ENCODE peak calls at places on chromosomes 11 and 22, in eight cellular contexts. One of them, this sample, is unnamed.
A peak's percentile ranks its signal among the peaks of the same experiment; 100 is the strongest.

GRCh38 chr22:37501610-37502341 is 15.6 kb upstream of the MFNG start:
- DNase-seq in SHP77: peak; percentile 31
- DNase-seq in effector CD4-positive, alpha-beta T cell: no peak
- DNase-seq in pulmonary artery endothelial cell: peak; percentile 68
- DNase-seq in activated T-cell treated with anti-CD3 and anti-CD28 coated beads, Interleukin-2, amount 50 U/mL, for 72 hours: no peak
- DNase-seq in activated CD4-positive, alpha-beta T cell treated with anti-CD3 and anti-CD28 coated beads, Interleukin-2, amount 50 U/mL, for 4 hours: no peak
- DNase-seq in GOT3: no peak
- DNase-seq in Caki2: peak; percentile 98
- DNase-seq in this sample: no peak

GRCh38 chr11:88489030-88489429 is 151.5 kb upstream of the CTSC start:
- DNase-seq in SHP77: no peak
- DNase-seq in effector CD4-positive, alpha-beta T cell: no peak
- DNase-seq in pulmonary artery endothelial cell: no peak
- DNase-seq in activated T-cell treated with anti-CD3 and anti-CD28 coated beads, Interleukin-2, amount 50 U/mL, for 72 hours: no peak
- DNase-seq in activated CD4-positive, alpha-beta T cell treated with anti-CD3 and anti-CD28 coated beads, Interleukin-2, amount 50 U/mL, for 4 hours: no peak
- DNase-seq in GOT3: no peak
- DNase-seq in Caki2: no peak
- DNase-seq in this sample: no peak

GRCh38 chr11:106468531-106468930 is 391.1 kb downstream of the AASDHPPT start:
- DNase-seq in SHP77: no peak
- DNase-seq in effector CD4-positive, alpha-beta T cell: no peak
- DNase-seq in pulmonary artery endothelial cell: no peak
- DNase-seq in activated T-cell treated with anti-CD3 and anti-CD28 coated beads, Interleukin-2, amount 50 U/mL, for 72 hours: no peak
- DNase-seq in activated CD4-positive, alpha-beta T cell treated with anti-CD3 and anti-CD28 coated beads, Interleukin-2, amount 50 U/mL, for 4 hours: no peak
- DNase-seq in GOT3: no peak
- DNase-seq in Caki2: no peak
- DNase-seq in this sample: no peak

GRCh38 chr11:104926771-104927470 is 28.7 kb upstream of the CASP12 start:
- DNase-seq in SHP77: no peak
- DNase-seq in effector CD4-positive, alpha-beta T cell: no peak
- DNase-seq in pulmonary artery endothelial cell: no peak
- DNase-seq in activated T-cell treated with anti-CD3 and anti-CD28 coated beads, Interleukin-2, amount 50 U/mL, for 72 hours: no peak
- DNase-seq in activated CD4-positive, alpha-beta T cell treated with anti-CD3 and anti-CD28 coated beads, Interleukin-2, amount 50 U/mL, for 4 hours: no peak
- DNase-seq in GOT3: no peak
- DNase-seq in Caki2: no peak
- DNase-seq in this sample: no peak

GRCh38 chr11:114762437-114762836 is 84.1 kb downstream of the NXPE2 start:
- DNase-seq in SHP77: peak; percentile 51
- DNase-seq in effector CD4-positive, alpha-beta T cell: no peak
- DNase-seq in pulmonary artery endothelial cell: no peak
- DNase-seq in activated T-cell treated with anti-CD3 and anti-CD28 coated beads, Interleukin-2, amount 50 U/mL, for 72 hours: peak; percentile 12
- DNase-seq in activated CD4-positive, alpha-beta T cell treated with anti-CD3 and anti-CD28 coated beads, Interleukin-2, amount 50 U/mL, for 4 hours: no peak
- DNase-seq in GOT3: no peak
- DNase-seq in Caki2: no peak
- DNase-seq in this sample: no peak

GRCh38 chr11:68806931-68807844 is 34.5 kb downstream of the CPT1A start:
- DNase-seq in SHP77: no peak
- DNase-seq in effector CD4-positive, alpha-beta T cell: no peak
- DNase-seq in pulmonary artery endothelial cell: no peak
- DNase-seq in activated T-cell treated with anti-CD3 and anti-CD28 coated beads, Interleukin-2, amount 50 U/mL, for 72 hours: no peak
- DNase-seq in activated CD4-positive, alpha-beta T cell treated with anti-CD3 and anti-CD28 coated beads, Interleukin-2, amount 50 U/mL, for 4 hours: no peak
- DNase-seq in GOT3: no peak
- DNase-seq in Caki2: no peak
- DNase-seq in this sample: no peak

GRCh38 chr11:81725691-81726090 is 1008.0 kb downstream of the FAM181B start:
- DNase-seq in SHP77: no peak
- DNase-seq in effector CD4-positive, alpha-beta T cell: no peak
- DNase-seq in pulmonary artery endothelial cell: no peak
- DNase-seq in activated T-cell treated with anti-CD3 and anti-CD28 coated beads, Interleukin-2, amount 50 U/mL, for 72 hours: no peak
- DNase-seq in activated CD4-positive, alpha-beta T cell treated with anti-CD3 and anti-CD28 coated beads, Interleukin-2, amount 50 U/mL, for 4 hours: no peak
- DNase-seq in GOT3: no peak
- DNase-seq in Caki2: no peak
- DNase-seq in this sample: no peak

GRCh38 chr11:87290304-87290922 is 252.7 kb downstream of the TMEM135 start:
- DNase-seq in SHP77: peak; percentile 17
- DNase-seq in effector CD4-positive, alpha-beta T cell: no peak
- DNase-seq in pulmonary artery endothelial cell: peak; percentile 32
- DNase-seq in activated T-cell treated with anti-CD3 and anti-CD28 coated beads, Interleukin-2, amount 50 U/mL, for 72 hours: no peak
- DNase-seq in activated CD4-positive, alpha-beta T cell treated with anti-CD3 and anti-CD28 coated beads, Interleukin-2, amount 50 U/mL, for 4 hours: no peak
- DNase-seq in GOT3: no peak
- DNase-seq in Caki2: peak; percentile 17
- DNase-seq in this sample: no peak

GRCh38 chr11:70466154-70466553 is 67.8 kb downstream of the CTTN start:
- DNase-seq in SHP77: no peak
- DNase-seq in effector CD4-positive, alpha-beta T cell: no peak
- DNase-seq in pulmonary artery endothelial cell: no peak
- DNase-seq in activated T-cell treated with anti-CD3 and anti-CD28 coated beads, Interleukin-2, amount 50 U/mL, for 72 hours: no peak
- DNase-seq in activated CD4-positive, alpha-beta T cell treated with anti-CD3 and anti-CD28 coated beads, Interleukin-2, amount 50 U/mL, for 4 hours: no peak
- DNase-seq in GOT3: no peak
- DNase-seq in Caki2: no peak
- DNase-seq in this sample: no peak

GRCh38 chr22:39341179-39341578 is 8.6 kb upstream of the SYNGR1 start:
- DNase-seq in SHP77: no peak
- DNase-seq in effector CD4-positive, alpha-beta T cell: no peak
- DNase-seq in pulmonary artery endothelial cell: no peak
- DNase-seq in activated T-cell treated with anti-CD3 and anti-CD28 coated beads, Interleukin-2, amount 50 U/mL, for 72 hours: no peak
- DNase-seq in activated CD4-positive, alpha-beta T cell treated with anti-CD3 and anti-CD28 coated beads, Interleukin-2, amount 50 U/mL, for 4 hours: no peak
- DNase-seq in GOT3: no peak
- DNase-seq in Caki2: no peak
- DNase-seq in this sample: no peak

GRCh38 chr11:65488273-65489058 is 10.4 kb upstream of the MALAT1 start:
- DNase-seq in SHP77: no peak
- DNase-seq in effector CD4-positive, alpha-beta T cell: no peak
- DNase-seq in pulmonary artery endothelial cell: no peak
- DNase-seq in activated T-cell treated with anti-CD3 and anti-CD28 coated beads, Interleukin-2, amount 50 U/mL, for 72 hours: peak; percentile 30
- DNase-seq in activated CD4-positive, alpha-beta T cell treated with anti-CD3 and anti-CD28 coated beads, Interleukin-2, amount 50 U/mL, for 4 hours: no peak
- DNase-seq in GOT3: no peak
- DNase-seq in Caki2: peak; percentile 85
- DNase-seq in this sample: no peak

GRCh38 chr22:19641983-19642451 is 72.3 kb upstream of the SEPTIN5 start:
- DNase-seq in SHP77: no peak
- DNase-seq in effector CD4-positive, alpha-beta T cell: no peak
- DNase-seq in pulmonary artery endothelial cell: no peak
- DNase-seq in activated T-cell treated with anti-CD3 and anti-CD28 coated beads, Interleukin-2, amount 50 U/mL, for 72 hours: no peak
- DNase-seq in activated CD4-positive, alpha-beta T cell treated with anti-CD3 and anti-CD28 coated beads, Interleukin-2, amount 50 U/mL, for 4 hours: no peak
- DNase-seq in GOT3: no peak
- DNase-seq in Caki2: no peak
- DNase-seq in this sample: no peak

GRCh38 chr11:2216400-2217064 is 44.9 kb upstream of the TH start:
- DNase-seq in SHP77: no peak
- DNase-seq in effector CD4-positive, alpha-beta T cell: no peak
- DNase-seq in pulmonary artery endothelial cell: no peak
- DNase-seq in activated T-cell treated with anti-CD3 and anti-CD28 coated beads, Interleukin-2, amount 50 U/mL, for 72 hours: no peak
- DNase-seq in activated CD4-positive, alpha-beta T cell treated with anti-CD3 and anti-CD28 coated beads, Interleukin-2, amount 50 U/mL, for 4 hours: no peak
- DNase-seq in GOT3: no peak
- DNase-seq in Caki2: no peak
- DNase-seq in this sample: no peak

GRCh38 chr11:132134322-132134721 is 763.9 kb downstream of the NTM start:
- DNase-seq in SHP77: no peak
- DNase-seq in effector CD4-positive, alpha-beta T cell: no peak
- DNase-seq in pulmonary artery endothelial cell: no peak
- DNase-seq in activated T-cell treated with anti-CD3 and anti-CD28 coated beads, Interleukin-2, amount 50 U/mL, for 72 hours: no peak
- DNase-seq in activated CD4-positive, alpha-beta T cell treated with anti-CD3 and anti-CD28 coated beads, Interleukin-2, amount 50 U/mL, for 4 hours: no peak
- DNase-seq in GOT3: no peak
- DNase-seq in Caki2: no peak
- DNase-seq in this sample: no peak

GRCh38 chr11:70526116-70527045 is 128.1 kb downstream of the CTTN start:
- DNase-seq in SHP77: peak; percentile 34
- DNase-seq in effector CD4-positive, alpha-beta T cell: no peak
- DNase-seq in pulmonary artery endothelial cell: no peak
- DNase-seq in activated T-cell treated with anti-CD3 and anti-CD28 coated beads, Interleukin-2, amount 50 U/mL, for 72 hours: no peak
- DNase-seq in activated CD4-positive, alpha-beta T cell treated with anti-CD3 and anti-CD28 coated beads, Interleukin-2, amount 50 U/mL, for 4 hours: no peak
- DNase-seq in GOT3: no peak
- DNase-seq in Caki2: no peak
- DNase-seq in this sample: no peak

GRCh38 chr11:93905384-93905783 is 55.0 kb upstream of the VSTM5 start:
- DNase-seq in SHP77: no peak
- DNase-seq in effector CD4-positive, alpha-beta T cell: no peak
- DNase-seq in pulmonary artery endothelial cell: no peak
- DNase-seq in activated T-cell treated with anti-CD3 and anti-CD28 coated beads, Interleukin-2, amount 50 U/mL, for 72 hours: no peak
- DNase-seq in activated CD4-positive, alpha-beta T cell treated with anti-CD3 and anti-CD28 coated beads, Interleukin-2, amount 50 U/mL, for 4 hours: no peak
- DNase-seq in GOT3: no peak
- DNase-seq in Caki2: no peak
- DNase-seq in this sample: no peak

GRCh38 chr11:61961570-61962212 is 5.7 kb downstream of the FTH1 start:
- DNase-seq in SHP77: no peak
- DNase-seq in effector CD4-positive, alpha-beta T cell: no peak
- DNase-seq in pulmonary artery endothelial cell: no peak
- DNase-seq in activated T-cell treated with anti-CD3 and anti-CD28 coated beads, Interleukin-2, amount 50 U/mL, for 72 hours: peak; percentile 28
- DNase-seq in activated CD4-positive, alpha-beta T cell treated with anti-CD3 and anti-CD28 coated beads, Interleukin-2, amount 50 U/mL, for 4 hours: no peak
- DNase-seq in GOT3: no peak
- DNase-seq in Caki2: peak; percentile 77
- DNase-seq in this sample: no peak

GRCh38 chr22:17647996-17648395 is 9.4 kb downstream of the BCL2L13 start:
- DNase-seq in SHP77: no peak
- DNase-seq in effector CD4-positive, alpha-beta T cell: no peak
- DNase-seq in pulmonary artery endothelial cell: no peak
- DNase-seq in activated T-cell treated with anti-CD3 and anti-CD28 coated beads, Interleukin-2, amount 50 U/mL, for 72 hours: no peak
- DNase-seq in activated CD4-positive, alpha-beta T cell treated with anti-CD3 and anti-CD28 coated beads, Interleukin-2, amount 50 U/mL, for 4 hours: no peak
- DNase-seq in GOT3: no peak
- DNase-seq in Caki2: no peak
- DNase-seq in this sample: no peak

This sample was measured in activated gamma-delta T cell treated with Interleukin-2 at 50 U/mL for 16 hours.